ENCODE peak calls at places on chromosomes 16 and 17, in four cellular contexts. X is Calu3; L is Karpas-422; S is CD4-positive, alpha-beta memory T cell. T is an unnamed sample.

GRCh38 chr17:47257651-47258339 is 4.2 kb downstream of the ITGB3 start:
- DNase-seq in S (no peak), L (no peak), X (peak), T (no peak)

GRCh38 chr16:89921131-89921698 is 1.9 kb upstream of the TUBB3 start:
- DNase-seq in X (no peak), L (no peak), S (no peak), T (no peak)

GRCh38 chr17:82377924-82378740 is 6.6 kb downstream of the UTS2R start:
- DNase-seq in L (no peak), X (no peak), S (no peak), T (no peak)

GRCh38 chr16:12087901-12088364 is 111.4 kb downstream of the SNX29 start:
- DNase-seq in S (no peak), X (peak), L (peak), T (no peak)

GRCh38 chr17:35731239-35731931 is at the start of gene RASL10B:
- DNase-seq in L (no peak), S (peak), X (peak), T (no peak)

GRCh38 chr17:81870155-81870977 is 771 bp downstream of the ARHGDIA start:
- DNase-seq in X (peak), L (peak), S (peak), T (no peak)

GRCh38 chr16:87170310-87170709 is 146.9 kb downstream of the C16orf95 start:
- DNase-seq in X (no peak), S (no peak), L (no peak), T (no peak)

GRCh38 chr16:20624205-20624604 is 48.0 kb upstream of the ACSM2B start:
- DNase-seq in L (no peak), S (no peak), X (no peak), T (no peak)

GRCh38 chr16:491225-491919 is 36.1 kb upstream of the CAPN15 start:
- DNase-seq in X (no peak), S (no peak), L (peak), T (no peak)

GRCh38 chr17:81865733-81866439 is 5.3 kb downstream of the ARHGDIA start:
- DNase-seq in S (peak), X (peak), L (peak), T (no peak)

GRCh38 chr17:33802349-33803272 is 452.5 kb upstream of the CCL2 start:
- DNase-seq in L (no peak), X (no peak), S (no peak), T (no peak)

GRCh38 chr17:34071891-34072420 is 183.1 kb upstream of the CCL2 start:
- DNase-seq in S (no peak), X (no peak), L (no peak), T (no peak)

GRCh38 chr17:76383645-76384221 is 676 bp upstream of the SPHK1 start:
- DNase-seq in L (peak), X (peak), S (peak), T (peak)